ENCODE peak calls at places on chromosomes 11 and 22, in five cellular contexts. K, O, I, E and A are unnamed samples.

GRCh38 chr22:47596176-47596690 is 833.8 kb downstream of the TBC1D22A start:
- DNase-seq in O (peak), E (no peak), I (no peak), K (no peak), A (no peak)

GRCh38 chr11:42555197-42555596 is 756.6 kb upstream of the API5 start:
- DNase-seq in I (no peak), E (no peak), K (no peak), O (no peak), A (no peak)

GRCh38 chr22:24398409-24398808 is 29.0 kb upstream of the ADORA2A start:
- DNase-seq in K (no peak), E (no peak), O (no peak), I (no peak), A (no peak)

GRCh38 chr22:24285245-24285644 is 14.6 kb downstream of the SPECC1L start:
- DNase-seq in K (no peak), E (no peak), O (no peak), I (no peak), A (no peak)

GRCh38 chr11:116311141-116311540 is 461.6 kb downstream of the BUD13 start:
- DNase-seq in I (no peak), O (no peak), E (no peak), K (no peak), A (no peak)

GRCh38 chr11:60301178-60301577 is 20.7 kb downstream of the MS4A4A start:
- DNase-seq in I (no peak), K (no peak), E (no peak), O (no peak), A (no peak)

GRCh38 chr11:130718118-130718517 is 198.2 kb downstream of the SNX19 start:
- DNase-seq in K (no peak), O (no peak), I (no peak), E (no peak), A (no peak)

GRCh38 chr22:32067613-32068012 is 24.6 kb downstream of the SLC5A1 start:
- DNase-seq in E (no peak), I (no peak), O (no peak), K (no peak), A (no peak)

GRCh38 chr22:29218758-29219408 is 13.2 kb downstream of the EMID1 start:
- DNase-seq in K (no peak), I (no peak), O (no peak), E (no peak), A (no peak)

GRCh38 chr11:8090756-8091155 is 9.7 kb downstream of the TUB start:
- DNase-seq in O (no peak), E (peak), K (no peak), I (no peak), A (no peak)

GRCh38 chr11:12284321-12285050 is 92.9 kb upstream of the PARVA start:
- DNase-seq in K (no peak), E (no peak), I (peak), O (peak), A (no peak)

GRCh38 chr11:16605440-16605970 is 132.9 kb upstream of the C11orf58 start:
- DNase-seq in K (peak), E (peak), O (no peak), I (no peak), A (no peak)

GRCh38 chr11:86502137-86502536 is 127.5 kb downstream of the CCDC81 start:
- DNase-seq in E (no peak), O (no peak), I (no peak), K (no peak), A (no peak)

GRCh38 chr22:19807161-19807913 is 46.8 kb downstream of the TBX1 start:
- DNase-seq in K (no peak), E (no peak), I (no peak), O (no peak), A (no peak)

GRCh38 chr11:35623708-35624168 is 5.5 kb downstream of the FJX1 start:
- DNase-seq in O (no peak), K (no peak), E (no peak), I (no peak), A (no peak)

GRCh38 chr11:130516175-130516867 is 67.9 kb downstream of the ADAMTS15 start:
- DNase-seq in I (no peak), O (no peak), E (no peak), K (no peak), A (no peak)

GRCh38 chr11:39678996-39679395 is 1780.5 kb downstream of the LRRC4C start:
- DNase-seq in I (no peak), E (no peak), O (no peak), K (no peak), A (no peak)

GRCh38 chr22:49330421-49331222 is 497.1 kb downstream of the BRD1 start:
- DNase-seq in I (no peak), O (peak), K (no peak), E (no peak), A (peak)

GRCh38 chr22:37806409-37807338 is 1.1 kb upstream of the GCAT start:
- DNase-seq in I (no peak), K (no peak), O (no peak), E (no peak), A (no peak)
- TF ChIP-seq CTCF in I (no peak), K (no peak), O (no peak), E (no peak), A (no peak)

GRCh38 chr11:429391-429790 is 12.4 kb downstream of the ANO9 start:
- DNase-seq in E (no peak), I (no peak), K (peak), O (no peak), A (no peak)
- TF ChIP-seq CTCF in E (no peak), I (no peak), K (no peak), O (no peak), A (no peak)

GRCh38 chr11:96044747-96045146 is 120.8 kb upstream of the MTMR2 start:
- DNase-seq in I (no peak), O (no peak), E (no peak), K (no peak), A (no peak)

GRCh38 chr11:96050435-96051182 is 126.7 kb upstream of the MTMR2 start:
- DNase-seq in K (no peak), I (no peak), E (no peak), O (no peak), A (no peak)

GRCh38 chr11:96049426-96049825 is 125.5 kb upstream of the MTMR2 start:
- DNase-seq in I (no peak), O (no peak), K (no peak), E (no peak), A (no peak)

GRCh38 chr11:96044311-96044710 is 120.4 kb upstream of the MTMR2 start:
- DNase-seq in K (no peak), O (no peak), I (no peak), E (no peak), A (no peak)

DNA sequence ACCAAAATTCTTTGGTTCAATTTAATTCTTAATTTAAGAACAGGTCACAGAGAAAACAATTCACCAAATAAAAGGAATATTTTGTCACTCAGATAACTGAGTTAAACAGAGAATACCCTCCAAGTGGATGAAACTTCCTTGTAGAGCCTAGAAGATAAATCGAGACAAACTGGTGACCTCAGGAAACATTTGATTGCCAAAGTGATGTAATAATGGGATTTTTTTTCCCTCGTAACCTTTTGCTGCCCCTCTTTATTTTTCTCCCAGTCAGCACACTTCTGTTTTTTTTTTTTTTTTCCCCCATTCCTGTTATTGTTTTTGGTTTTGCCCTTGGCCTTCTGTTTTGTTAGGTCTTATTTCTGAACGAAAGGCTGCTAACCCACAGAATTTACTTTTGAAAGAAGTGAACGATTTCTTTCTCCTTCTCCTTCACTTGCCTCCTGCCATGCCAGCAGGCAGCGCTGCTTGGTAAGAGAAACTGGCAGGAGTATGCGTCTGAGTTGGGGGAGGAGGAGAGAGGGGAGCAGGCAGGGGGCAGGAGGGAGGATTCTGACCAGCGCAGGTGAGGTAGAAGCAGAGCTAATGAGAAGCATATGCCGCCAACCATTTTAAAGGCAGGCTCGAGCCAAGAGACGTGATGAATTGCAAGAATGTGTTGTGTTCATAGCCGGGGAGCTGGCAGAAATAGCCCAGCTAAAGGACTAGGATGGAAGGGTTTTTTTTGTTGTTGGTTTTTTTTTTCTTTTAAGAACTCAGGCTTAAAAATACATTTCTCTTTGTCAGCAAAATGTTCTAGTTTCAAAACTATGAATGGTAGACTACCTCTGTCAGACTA is 121.9 kb upstream of the MTMR2 start:
- DNase-seq in I (no peak), O (no peak), E (no peak), K (peak), A (no peak)
- TF ChIP-seq CTCF in I (no peak), O (no peak), E (peak), K (no peak), A (no peak)

DNA sequence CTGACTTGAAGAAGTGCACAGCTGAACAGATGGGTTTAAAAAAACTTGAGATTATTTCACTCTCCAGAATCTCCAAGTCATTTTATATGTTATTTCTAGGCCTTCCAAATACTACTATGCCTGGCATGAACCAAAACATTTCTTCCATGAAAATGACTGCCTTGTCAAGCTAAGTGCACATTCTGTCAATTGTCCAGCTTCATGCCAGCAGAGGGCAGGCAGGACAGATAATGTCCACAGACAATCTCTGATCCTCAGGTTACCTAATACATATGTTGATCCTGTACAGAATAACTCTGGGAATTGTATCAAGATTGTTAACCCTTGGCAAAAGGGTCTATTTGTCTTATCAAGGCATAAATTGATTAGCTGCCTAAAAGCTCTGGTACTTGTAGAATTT is 229.5 kb downstream of the AASDHPPT start:
- DNase-seq in O (no peak), E (no peak), I (no peak), K (no peak), A (no peak)
- TF ChIP-seq CTCF in O (no peak), E (peak), I (no peak), K (no peak), A (no peak)

GRCh38 chr11:105000797-105001196 is 22.2 kb downstream of the CASP5 start:
- DNase-seq in I (no peak), E (no peak), K (no peak), O (no peak), A (peak)
- TF ChIP-seq CTCF in I (no peak), E (peak), K (peak), O (no peak), A (peak)